ENCODE peak calls at places on chromosomes 16 and 17, in four cellular contexts. V is heart right ventricle, Z is lower leg skin, Y is GM23338. X is an unnamed sample.

GRCh38 chr17:9107527-9107926 is 86.2 kb downstream of the NTN1 start:
- DNase-seq in V (no peak), Z (no peak), Y (no peak), X (no peak)

GRCh38 chr17:3506054-3506453 is 30.3 kb downstream of the ASPA start:
- DNase-seq in V (no peak), Z (no peak), Y (no peak), X (no peak)

GRCh38 chr17:42526031-42526444 is 10.0 kb upstream of the NAGLU start:
- DNase-seq in V (no peak), Z (no peak), Y (no peak), X (no peak)

GRCh38 chr17:40121191-40121885 is 433 bp upstream of the MSL1 start:
- DNase-seq in V (peak; percentile 58), Z (no peak), Y (peak; percentile 56), X (no peak)

GRCh38 chr17:79948406-79948917 is 87.2 kb downstream of the TBC1D16 start:
- DNase-seq in V (no peak), Z (peak; percentile 54), Y (no peak), X (no peak)

GRCh38 chr17:80695979-80696378 is 151.3 kb downstream of the RPTOR start:
- DNase-seq in V (no peak), Z (no peak), Y (no peak), X (no peak)

GRCh38 chr16:48542020-48542473 is 67.9 kb downstream of the N4BP1 start:
- DNase-seq in V (peak; percentile 35), Z (peak; percentile 91), Y (peak; percentile 36), X (no peak)

GRCh38 chr17:14580494-14580893 is 279.6 kb downstream of the HS3ST3B1 start:
- DNase-seq in V (no peak), Z (no peak), Y (no peak), X (no peak)

GRCh38 chr17:77440571-77440981 is 299.8 kb downstream of the SEC14L1 start:
- DNase-seq in V (no peak), Z (no peak), Y (no peak), X (no peak)

GRCh38 chr16:13070268-13070667 is 168.9 kb downstream of the SHISA9 start:
- DNase-seq in V (no peak), Z (peak; percentile 48), Y (peak; percentile 98), X (no peak)

GRCh38 chr17:17433260-17433659 is 43.5 kb upstream of the MED9 start:
- DNase-seq in V (no peak), Z (peak; percentile 60), Y (peak; percentile 11), X (no peak)

GRCh38 chr16:86878290-86879160 is 300.2 kb downstream of the FOXL1 start:
- DNase-seq in V (no peak), Z (no peak), Y (no peak), X (no peak)

GRCh38 chr17:71071837-71072236 is 902.5 kb downstream of the KCNJ2 start:
- DNase-seq in V (no peak), Z (no peak), Y (no peak), X (no peak)

GRCh38 chr17:59476413-59476812 is 89.0 kb upstream of the DHX40 start:
- DNase-seq in V (no peak), Z (peak; percentile 54), Y (no peak), X (no peak)

GRCh38 chr16:66081967-66082366 is 284.5 kb upstream of the CDH5 start:
- DNase-seq in V (no peak), Z (no peak), Y (peak; percentile 59), X (no peak)

GRCh38 chr16:593406-593805 is 3.5 kb downstream of the RAB40C start:
- DNase-seq in V (no peak), Z (no peak), Y (no peak), X (no peak)

GRCh38 chr16:85800321-85800669 is 800 bp downstream of the COX4I1 start:
- DNase-seq in V (no peak), Z (no peak), Y (peak; percentile 36), X (no peak)

GRCh38 chr17:20216154-20216815 is 207.1 kb downstream of the SPECC1 start:
- DNase-seq in V (no peak), Z (no peak), Y (no peak), X (no peak)

GRCh38 chr17:44362964-44363612 is 565 bp downstream of the FAM171A2 start:
- DNase-seq in V (peak; percentile 24), Z (no peak), Y (peak; percentile 53), X (no peak)

GRCh38 chr17:18184143-18185007 is 747 bp downstream of the ALKBH5 start:
- DNase-seq in V (peak; percentile 47), Z (peak; percentile 91), Y (peak; percentile 70), X (peak; percentile 57)

GRCh38 chr17:17499402-17500145 is 3.4 kb upstream of the RASD1 start:
- DNase-seq in V (no peak), Z (no peak), Y (no peak), X (no peak)

GRCh38 chr17:31158741-31159377 is 64.1 kb downstream of the NF1 start:
- DNase-seq in V (no peak), Z (no peak), Y (no peak), X (no peak)

GRCh38 chr17:13634001-13634400 is 32.3 kb upstream of the HS3ST3A1 start:
- DNase-seq in V (no peak), Z (no peak), Y (no peak), X (no peak)

GRCh38 chr16:17225551-17225950 is 245.2 kb downstream of the XYLT1 start:
- DNase-seq in V (no peak), Z (no peak), Y (no peak), X (no peak)

GRCh38 chr17:28072935-28073533 is 30.6 kb downstream of the NLK start:
- DNase-seq in V (no peak), Z (no peak), Y (peak; percentile 33), X (no peak)

GRCh38 chr17:30254150-30254549 is 18.7 kb upstream of the SLC6A4 start:
- DNase-seq in V (no peak), Z (no peak), Y (no peak), X (no peak)

GRCh38 chr17:29619251-29619650 is 3.5 kb downstream of the CORO6 start:
- DNase-seq in V (no peak), Z (no peak), Y (peak; percentile 66), X (no peak)

GRCh38 chr17:17137731-17138585 is 68.2 kb downstream of the PLD6 start:
- DNase-seq in V (peak; percentile 6), Z (no peak), Y (no peak), X (no peak)

GRCh38 chr17:35373532-35373983 is at the start of gene SLFN11:
- DNase-seq in V (peak; percentile 83), Z (peak; percentile 98), Y (peak; percentile 55), X (peak; percentile 83)

GRCh38 chr16:22018559-22018958 is 10.6 kb downstream of the MOSMO start:
- DNase-seq in V (no peak), Z (no peak), Y (no peak), X (no peak)

GRCh38 chr17:9104370-9105041 is 83.2 kb downstream of the NTN1 start:
- DNase-seq in V (peak; percentile 74), Z (no peak), Y (no peak), X (no peak)

GRCh38 chr16:25257956-25258855 is 561 bp upstream of the ZKSCAN2 start:
- DNase-seq in V (peak; percentile 74), Z (peak; percentile 96), Y (peak; percentile 93), X (peak; percentile 59)

GRCh38 chr16:73065617-73066313 is 17.8 kb upstream of the ZFHX3 start:
- DNase-seq in V (peak; percentile 54), Z (peak; percentile 90), Y (peak; percentile 68), X (no peak)

DNA sequence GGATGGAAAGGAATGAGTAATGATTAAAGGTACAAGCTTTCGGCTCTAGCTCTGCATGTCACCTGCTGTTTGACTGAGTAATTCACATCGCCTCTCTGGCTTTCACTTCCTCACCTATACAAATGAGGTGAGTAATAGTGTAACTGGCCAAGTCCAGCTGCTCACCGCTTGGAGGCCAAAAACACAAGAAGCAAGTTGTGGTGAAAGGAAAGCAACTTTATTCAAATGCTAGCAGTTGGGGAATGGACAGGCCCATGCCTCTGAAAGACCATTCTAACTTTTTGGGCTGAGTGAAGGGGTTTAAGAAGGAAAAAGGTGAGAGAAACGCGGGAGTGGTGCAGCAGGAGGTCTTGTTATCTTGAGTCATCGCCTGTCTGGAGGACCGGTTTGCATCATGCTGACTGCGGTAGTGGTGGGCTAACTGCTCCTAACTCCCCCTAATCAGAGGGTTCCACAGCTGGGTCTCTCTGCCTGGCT is 45.7 kb upstream of the CSNK2A2 start:
- DNase-seq in V (no peak), Z (no peak), Y (peak; percentile 38), X (no peak)
- TF ChIP-seq CTCF in V (no peak), Z (no peak), Y (no peak), X (no peak)

GRCh38 chr16:6356881-6357280 is 975.8 kb upstream of the RBFOX1 start:
- DNase-seq in V (no peak), Z (no peak), Y (no peak), X (no peak)

GRCh38 chr16:6363891-6364607 is 968.6 kb upstream of the RBFOX1 start:
- DNase-seq in V (no peak), Z (no peak), Y (no peak), X (no peak)

GRCh38 chr16:6362321-6362720 is 970.3 kb upstream of the RBFOX1 start:
- DNase-seq in V (no peak), Z (no peak), Y (no peak), X (no peak)

GRCh38 chr16:6360641-6361040 is 972.0 kb upstream of the RBFOX1 start:
- DNase-seq in V (no peak), Z (no peak), Y (no peak), X (no peak)
- TF ChIP-seq CTCF in V (no peak), Z (no peak), Y (peak; percentile 43), X (no peak)

GRCh38 chr16:27327586-27327915 is 13.8 kb downstream of the IL4R start:
- DNase-seq in V (no peak), Z (no peak), Y (no peak), X (no peak)
- TF ChIP-seq CTCF in V (no peak), Z (peak; percentile 28), Y (no peak), X (no peak)

GRCh38 chr16:90022209-90023077 is 3.2 kb upstream of the DBNDD1 start:
- DNase-seq in V (peak; percentile 95), Z (peak; percentile 97), Y (peak; percentile 96), X (peak; percentile 80)
- TF ChIP-seq CTCF in V (no peak), Z (no peak), Y (no peak), X (no peak)

DNA sequence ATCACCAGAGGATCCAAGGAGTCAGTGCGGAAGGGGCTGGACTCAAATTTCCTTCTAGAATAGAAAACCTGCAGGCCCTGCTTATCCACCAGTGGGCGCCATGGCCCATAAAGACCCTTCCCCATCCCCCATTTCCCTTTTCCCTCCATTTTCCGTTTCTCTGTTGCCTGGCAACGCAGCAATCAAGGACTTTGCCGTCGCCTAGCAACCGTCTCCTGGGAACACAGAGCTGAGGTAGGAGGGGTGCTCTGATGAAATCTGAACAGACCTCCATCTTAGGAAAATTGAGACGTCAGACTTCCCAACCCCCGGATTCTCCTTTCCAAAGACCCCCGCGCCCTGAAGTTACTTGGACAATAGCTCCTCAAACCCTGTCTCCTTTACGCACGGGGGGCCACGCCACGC is 5.7 kb downstream of the DLG4 start:
- DNase-seq in V (no peak), Z (peak; percentile 91), Y (peak; percentile 100), X (peak; percentile 51)
- TF ChIP-seq CTCF in V (peak; percentile 22), Z (no peak), Y (peak; percentile 88), X (no peak)

GRCh38 chr16:30377812-30378235 is 3.2 kb downstream of the MYL11 start:
- DNase-seq in V (peak; percentile 96), Z (peak; percentile 99), Y (peak; percentile 93), X (peak; percentile 79)
- TF ChIP-seq CTCF in V (no peak), Z (no peak), Y (no peak), X (no peak)

GRCh38 chr16:30417447-30418349 is 10.3 kb downstream of the ZNF771 start:
- DNase-seq in V (peak; percentile 89), Z (peak; percentile 91), Y (peak; percentile 97), X (no peak)
- TF ChIP-seq CTCF in V (no peak), Z (no peak), Y (peak; percentile 46), X (no peak)

X was measured in omental fat pad.